ENCODE peak calls at places on chromosomes 5 and 9, in six cellular contexts. One of them, this sample, is unnamed. For H3K4me1, the result is how much of the 10 kb centered on the place peaks cover.

GRCh38 chr5:72130342-72130741 is 23.1 kb downstream of the MAP1B start:
- DNase-seq in adrenal gland: no peak
- DNase-seq in naive thymus-derived CD4-positive, alpha-beta T cell: no peak
- DNase-seq in ovary: no peak
- DNase-seq in HCT116: no peak
- DNase-seq in A549: no peak
- DNase-seq in this sample: no peak

GRCh38 chr9:99471033-99471432 is 249.0 kb downstream of the SEC61B start:
- DNase-seq in A549: no peak
- DNase-seq in ovary: no peak
- DNase-seq in adrenal gland: no peak
- DNase-seq in HCT116: no peak
- DNase-seq in naive thymus-derived CD4-positive, alpha-beta T cell: no peak
- DNase-seq in this sample: no peak

GRCh38 chr5:154172785-154173184 is 17.7 kb upstream of the GALNT10 start:
- DNase-seq in naive thymus-derived CD4-positive, alpha-beta T cell: no peak
- DNase-seq in HCT116: no peak
- DNase-seq in ovary: no peak
- DNase-seq in A549: no peak
- DNase-seq in adrenal gland: no peak
- DNase-seq in this sample: no peak

GRCh38 chr5:149448831-149449714 is 70.0 kb upstream of the IL17B start:
- DNase-seq in A549: peak
- DNase-seq in adrenal gland: peak
- DNase-seq in naive thymus-derived CD4-positive, alpha-beta T cell: no peak
- DNase-seq in ovary: no peak
- DNase-seq in HCT116: no peak
- DNase-seq in this sample: no peak

GRCh38 chr5:133205204-133205603 is 153.4 kb downstream of the HSPA4 start:
- DNase-seq in A549: no peak
- DNase-seq in ovary: no peak
- DNase-seq in naive thymus-derived CD4-positive, alpha-beta T cell: no peak
- DNase-seq in HCT116: no peak
- DNase-seq in adrenal gland: no peak
- DNase-seq in this sample: no peak

GRCh38 chr9:36142510-36143161 is 6.1 kb downstream of the GLIPR2 start:
- DNase-seq in A549: no peak
- DNase-seq in HCT116: no peak
- DNase-seq in naive thymus-derived CD4-positive, alpha-beta T cell: no peak
- DNase-seq in ovary: no peak
- DNase-seq in adrenal gland: no peak
- DNase-seq in this sample: peak

GRCh38 chr9:114082017-114082735 is 4.1 kb upstream of the AMBP start:
- DNase-seq in HCT116: peak
- DNase-seq in adrenal gland: peak
- DNase-seq in A549: peak
- DNase-seq in naive thymus-derived CD4-positive, alpha-beta T cell: peak
- DNase-seq in ovary: peak
- DNase-seq in this sample: peak

GRCh38 chr9:14633906-14634565 is 59.2 kb downstream of the ZDHHC21 start:
- DNase-seq in A549: no peak
- DNase-seq in ovary: no peak
- DNase-seq in adrenal gland: peak
- DNase-seq in naive thymus-derived CD4-positive, alpha-beta T cell: no peak
- DNase-seq in HCT116: no peak
- DNase-seq in this sample: no peak

GRCh38 chr9:37187269-37187668 is 66.9 kb downstream of the ZCCHC7 start:
- DNase-seq in ovary: no peak
- DNase-seq in HCT116: no peak
- DNase-seq in naive thymus-derived CD4-positive, alpha-beta T cell: no peak
- DNase-seq in adrenal gland: no peak
- DNase-seq in A549: no peak
- DNase-seq in this sample: no peak

GRCh38 chr5:74063821-74064598 is 438.0 kb downstream of the ARHGEF28 start:
- DNase-seq in A549: peak
- DNase-seq in ovary: no peak
- DNase-seq in HCT116: no peak
- DNase-seq in naive thymus-derived CD4-positive, alpha-beta T cell: no peak
- DNase-seq in adrenal gland: no peak
- DNase-seq in this sample: no peak

GRCh38 chr5:18299166-18299565 is 664.9 kb downstream of the TAF11L14 start:
- DNase-seq in naive thymus-derived CD4-positive, alpha-beta T cell: no peak
- DNase-seq in HCT116: no peak
- DNase-seq in ovary: no peak
- DNase-seq in adrenal gland: no peak
- DNase-seq in A549: no peak
- DNase-seq in this sample: no peak

GRCh38 chr5:134046801-134047707 is 42.3 kb upstream of the VDAC1 start:
- DNase-seq in HCT116: no peak
- DNase-seq in adrenal gland: no peak
- DNase-seq in ovary: no peak
- DNase-seq in A549: no peak
- DNase-seq in naive thymus-derived CD4-positive, alpha-beta T cell: no peak
- DNase-seq in this sample: no peak

GRCh38 chr5:177470759-177471536 is 2.5 kb downstream of the DBN1 start:
- DNase-seq in A549: peak
- DNase-seq in adrenal gland: no peak
- DNase-seq in naive thymus-derived CD4-positive, alpha-beta T cell: no peak
- DNase-seq in ovary: no peak
- DNase-seq in HCT116: no peak
- DNase-seq in this sample: no peak

GRCh38 chr9:136714096-136714875 is 1.9 kb downstream of the DIPK1B start:
- DNase-seq in naive thymus-derived CD4-positive, alpha-beta T cell: no peak
- DNase-seq in ovary: no peak
- DNase-seq in adrenal gland: no peak
- DNase-seq in A549: no peak
- DNase-seq in HCT116: no peak
- DNase-seq in this sample: peak

GRCh38 chr5:1199649-1200494 is 1.5 kb upstream of the SLC6A19 start:
- DNase-seq in naive thymus-derived CD4-positive, alpha-beta T cell: no peak
- DNase-seq in ovary: no peak
- DNase-seq in A549: no peak
- DNase-seq in adrenal gland: no peak
- DNase-seq in HCT116: no peak
- DNase-seq in this sample: peak

GRCh38 chr5:44707721-44708120 is 101.0 kb upstream of the MRPS30 start:
- DNase-seq in naive thymus-derived CD4-positive, alpha-beta T cell: no peak
- DNase-seq in ovary: no peak
- DNase-seq in A549: no peak
- DNase-seq in adrenal gland: no peak
- DNase-seq in HCT116: no peak
- DNase-seq in this sample: no peak

GRCh38 chr5:59099995-59100345 is 517.1 kb downstream of the RAB3C start:
- DNase-seq in adrenal gland: no peak
- DNase-seq in A549: no peak
- DNase-seq in ovary: no peak
- DNase-seq in naive thymus-derived CD4-positive, alpha-beta T cell: no peak
- DNase-seq in HCT116: no peak
- DNase-seq in this sample: no peak
- H3K27ac ChIP-seq in adrenal gland: no peak
- H3K27ac ChIP-seq in A549: peak
- H3K27ac ChIP-seq in ovary: no peak
- H3K27ac ChIP-seq in naive thymus-derived CD4-positive, alpha-beta T cell: no peak
- H3K27ac ChIP-seq in HCT116: no peak
- H3K27ac ChIP-seq in this sample: no peak

DNA sequence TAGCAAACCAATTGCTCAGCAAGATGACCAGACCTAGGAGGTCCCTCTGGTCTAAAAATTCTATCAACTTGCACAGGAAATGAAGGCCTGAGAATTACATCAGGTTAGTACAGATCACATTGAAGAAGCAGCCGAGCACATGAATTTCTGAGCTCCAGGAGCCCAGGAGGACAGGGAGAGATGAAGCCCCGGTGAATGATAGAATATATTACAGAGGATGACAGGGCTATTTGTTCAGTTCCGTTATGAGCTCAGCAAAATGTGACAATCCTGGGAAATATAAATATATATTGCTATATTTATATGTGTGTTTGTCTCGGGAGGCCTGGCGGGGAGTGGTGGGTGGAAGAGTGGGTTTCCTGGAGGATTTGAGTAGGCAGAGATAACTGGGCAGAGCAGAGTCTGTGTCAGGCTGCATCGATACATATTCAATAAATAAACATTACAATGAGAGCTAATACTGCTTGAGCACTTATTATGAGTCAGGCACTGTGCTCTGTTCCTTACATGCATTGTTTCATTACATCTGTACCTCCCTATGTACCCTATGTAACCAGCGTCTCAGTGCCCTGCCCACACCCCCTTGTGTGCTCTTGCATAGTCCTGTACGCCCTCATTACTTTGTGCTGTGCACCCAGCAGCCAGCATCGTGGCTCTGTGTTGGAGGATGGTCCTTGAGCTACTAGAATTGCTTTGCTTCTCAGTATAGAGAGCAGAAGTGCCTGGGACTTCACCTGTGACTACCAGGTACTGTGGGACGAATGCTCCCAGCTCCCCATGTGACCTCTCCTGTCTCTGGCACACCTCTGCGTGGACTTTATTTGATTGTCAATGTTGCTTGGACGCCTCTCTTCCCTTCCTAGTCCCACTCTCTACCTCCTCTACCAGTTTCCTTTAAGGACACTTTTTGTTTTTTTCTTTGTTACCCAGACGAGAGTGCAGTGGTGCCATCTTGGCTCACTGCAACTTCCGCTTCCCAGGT is 58.1 kb upstream of the KLF9 start:
- DNase-seq in A549: no peak
- DNase-seq in adrenal gland: no peak
- DNase-seq in HCT116: no peak
- DNase-seq in ovary: no peak
- DNase-seq in naive thymus-derived CD4-positive, alpha-beta T cell: no peak
- DNase-seq in this sample: no peak
- H3K4me1 ChIP-seq in A549: under half
- H3K4me1 ChIP-seq in adrenal gland: under half
- H3K4me1 ChIP-seq in HCT116: under half
- H3K4me1 ChIP-seq in ovary: under half
- H3K4me1 ChIP-seq in naive thymus-derived CD4-positive, alpha-beta T cell: under half
- H3K4me1 ChIP-seq in this sample: under half

GRCh38 chr9:132182609-132183073 is 20.8 kb downstream of the NTNG2 start:
- DNase-seq in naive thymus-derived CD4-positive, alpha-beta T cell: no peak
- DNase-seq in ovary: no peak
- DNase-seq in A549: peak
- DNase-seq in adrenal gland: peak
- DNase-seq in HCT116: no peak
- DNase-seq in this sample: no peak
- H3K27ac ChIP-seq in naive thymus-derived CD4-positive, alpha-beta T cell: no peak
- H3K27ac ChIP-seq in ovary: no peak
- H3K27ac ChIP-seq in A549: no peak
- H3K27ac ChIP-seq in adrenal gland: peak
- H3K27ac ChIP-seq in HCT116: no peak
- H3K27ac ChIP-seq in this sample: peak

GRCh38 chr5:140178482-140179116 is 3.6 kb downstream of the CYSTM1 start:
- DNase-seq in HCT116: no peak
- DNase-seq in naive thymus-derived CD4-positive, alpha-beta T cell: no peak
- DNase-seq in A549: no peak
- DNase-seq in adrenal gland: no peak
- DNase-seq in ovary: no peak
- DNase-seq in this sample: no peak

GRCh38 chr5:140176028-140176382 is 1.0 kb downstream of the CYSTM1 start:
- DNase-seq in adrenal gland: no peak
- DNase-seq in HCT116: no peak
- DNase-seq in A549: no peak
- DNase-seq in naive thymus-derived CD4-positive, alpha-beta T cell: no peak
- DNase-seq in ovary: no peak
- DNase-seq in this sample: no peak

GRCh38 chr5:140175367-140176027 is 509 bp downstream of the CYSTM1 start:
- DNase-seq in HCT116: no peak
- DNase-seq in A549: peak
- DNase-seq in naive thymus-derived CD4-positive, alpha-beta T cell: peak
- DNase-seq in adrenal gland: peak
- DNase-seq in ovary: peak
- DNase-seq in this sample: peak

GRCh38 chr5:140181002-140181483 is 6.1 kb downstream of the CYSTM1 start:
- DNase-seq in HCT116: no peak
- DNase-seq in ovary: no peak
- DNase-seq in naive thymus-derived CD4-positive, alpha-beta T cell: no peak
- DNase-seq in adrenal gland: no peak
- DNase-seq in A549: no peak
- DNase-seq in this sample: no peak

GRCh38 chr5:140178082-140178410 is 3.1 kb downstream of the CYSTM1 start:
- DNase-seq in HCT116: no peak
- DNase-seq in ovary: no peak
- DNase-seq in adrenal gland: peak
- DNase-seq in A549: no peak
- DNase-seq in naive thymus-derived CD4-positive, alpha-beta T cell: no peak
- DNase-seq in this sample: no peak
- H3K4me1 ChIP-seq in HCT116: under half
- H3K4me1 ChIP-seq in ovary: under half
- H3K4me1 ChIP-seq in adrenal gland: half or more
- H3K4me1 ChIP-seq in A549: under half
- H3K4me1 ChIP-seq in naive thymus-derived CD4-positive, alpha-beta T cell: under half
- H3K4me1 ChIP-seq in this sample: under half

GRCh38 chr9:131629827-131630205 is 84.5 kb downstream of the PRRT1B start:
- DNase-seq in naive thymus-derived CD4-positive, alpha-beta T cell: no peak
- DNase-seq in ovary: no peak
- DNase-seq in adrenal gland: no peak
- DNase-seq in A549: no peak
- DNase-seq in HCT116: no peak
- DNase-seq in this sample: no peak

GRCh38 chr9:131631254-131631653 is 85.9 kb downstream of the PRRT1B start:
- DNase-seq in naive thymus-derived CD4-positive, alpha-beta T cell: no peak
- DNase-seq in A549: no peak
- DNase-seq in ovary: no peak
- DNase-seq in adrenal gland: no peak
- DNase-seq in HCT116: no peak
- DNase-seq in this sample: no peak

GRCh38 chr9:131628821-131629197 is 83.5 kb downstream of the PRRT1B start:
- DNase-seq in adrenal gland: no peak
- DNase-seq in naive thymus-derived CD4-positive, alpha-beta T cell: no peak
- DNase-seq in HCT116: no peak
- DNase-seq in ovary: no peak
- DNase-seq in A549: no peak
- DNase-seq in this sample: no peak

GRCh38 chr9:131627846-131628820 is 82.8 kb downstream of the PRRT1B start:
- DNase-seq in adrenal gland: peak
- DNase-seq in ovary: no peak
- DNase-seq in HCT116: no peak
- DNase-seq in naive thymus-derived CD4-positive, alpha-beta T cell: peak
- DNase-seq in A549: no peak
- DNase-seq in this sample: no peak

GRCh38 chr9:131630206-131630831 is 85.0 kb downstream of the PRRT1B start:
- DNase-seq in HCT116: no peak
- DNase-seq in adrenal gland: no peak
- DNase-seq in A549: no peak
- DNase-seq in ovary: no peak
- DNase-seq in naive thymus-derived CD4-positive, alpha-beta T cell: no peak
- DNase-seq in this sample: no peak
- H3K27ac ChIP-seq in HCT116: no peak
- H3K27ac ChIP-seq in adrenal gland: peak
- H3K27ac ChIP-seq in A549: no peak
- H3K27ac ChIP-seq in ovary: no peak
- H3K27ac ChIP-seq in naive thymus-derived CD4-positive, alpha-beta T cell: no peak
- H3K27ac ChIP-seq in this sample: no peak